ENCODE peak calls at places on chromosomes 6 and 20, in four cellular contexts. One of them, this sample, is unnamed.

GRCh38 chr6:109595998-109596397 is 95.0 kb downstream of the AK9 start:
- DNase-seq in H1: peak
- DNase-seq in GM12878: no peak
- DNase-seq in HepG2: peak
- DNase-seq in this sample: no peak

GRCh38 chr6:150600302-150601017 is 775 bp downstream of the PLEKHG1 start:
- DNase-seq in H1: peak
- DNase-seq in GM12878: no peak
- DNase-seq in HepG2: peak
- DNase-seq in this sample: peak

GRCh38 chr6:7137335-7138106 is 29.8 kb downstream of the RREB1 start:
- DNase-seq in H1: peak
- DNase-seq in GM12878: no peak
- DNase-seq in HepG2: no peak
- DNase-seq in this sample: peak

GRCh38 chr20:16062661-16063591 is 510.3 kb downstream of the KIF16B start:
- DNase-seq in H1: no peak
- DNase-seq in GM12878: no peak
- DNase-seq in HepG2: no peak
- DNase-seq in this sample: no peak

GRCh38 chr6:119270545-119270944 is 79.0 kb downstream of the MAN1A1 start:
- DNase-seq in H1: no peak
- DNase-seq in GM12878: no peak
- DNase-seq in HepG2: no peak
- DNase-seq in this sample: no peak

GRCh38 chr20:58549231-58549630 is 34.0 kb upstream of the APCDD1L start:
- DNase-seq in H1: no peak
- DNase-seq in GM12878: no peak
- DNase-seq in HepG2: no peak
- DNase-seq in this sample: no peak

GRCh38 chr20:45340236-45340847 is 7.9 kb downstream of the SDC4 start:
- DNase-seq in H1: no peak
- DNase-seq in GM12878: no peak
- DNase-seq in HepG2: peak
- DNase-seq in this sample: no peak

GRCh38 chr20:57159193-57159851 is 107.1 kb downstream of the BMP7 start:
- DNase-seq in H1: no peak
- DNase-seq in GM12878: no peak
- DNase-seq in HepG2: no peak
- DNase-seq in this sample: no peak

GRCh38 chr20:56247954-56248782 is at the start of gene MC3R:
- DNase-seq in H1: peak
- DNase-seq in GM12878: no peak
- DNase-seq in HepG2: peak
- DNase-seq in this sample: peak

GRCh38 chr6:139765825-139766285 is 391.4 kb upstream of the CITED2 start:
- DNase-seq in H1: no peak
- DNase-seq in GM12878: no peak
- DNase-seq in HepG2: peak
- DNase-seq in this sample: peak

GRCh38 chr6:107877968-107878367 is 53.9 kb upstream of the SCML4 start:
- DNase-seq in H1: no peak
- DNase-seq in GM12878: peak
- DNase-seq in HepG2: no peak
- DNase-seq in this sample: no peak
- TF ChIP-seq BRCA1 in H1: no peak
- TF ChIP-seq BRCA1 in GM12878: no peak
- TF ChIP-seq BRCA1 in HepG2: no peak
- TF ChIP-seq BRCA1 in this sample: no peak

GRCh38 chr20:6818033-6818808 is 50.7 kb downstream of the BMP2 start:
- DNase-seq in H1: no peak
- DNase-seq in GM12878: no peak
- DNase-seq in HepG2: no peak
- DNase-seq in this sample: no peak
- TF ChIP-seq BRCA1 in H1: no peak
- TF ChIP-seq BRCA1 in GM12878: no peak
- TF ChIP-seq BRCA1 in HepG2: no peak
- TF ChIP-seq BRCA1 in this sample: no peak

DNA sequence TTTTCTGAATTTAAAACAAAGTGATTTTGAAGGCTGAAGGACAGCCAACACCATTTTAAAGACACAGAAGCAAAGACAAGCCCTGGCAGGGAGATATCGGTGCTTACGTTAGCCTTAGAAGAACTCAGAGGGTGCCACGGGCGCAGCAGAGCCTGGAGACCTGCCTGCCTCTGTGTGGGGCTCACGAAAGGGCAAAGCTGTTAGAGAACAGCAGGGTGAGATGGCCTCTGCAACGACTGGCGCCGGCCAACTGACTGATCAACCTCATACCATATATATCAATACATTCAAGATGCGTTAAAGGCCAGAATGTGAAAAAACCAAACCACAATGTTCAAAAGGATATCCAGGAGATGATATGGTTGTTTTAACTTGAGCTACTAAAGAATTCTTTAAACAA is 151.0 kb upstream of the RPS6KA2 start:
- DNase-seq in H1: no peak
- DNase-seq in GM12878: no peak
- DNase-seq in HepG2: no peak
- DNase-seq in this sample: no peak
- TF ChIP-seq BRCA1 in H1: no peak
- TF ChIP-seq BRCA1 in GM12878: no peak
- TF ChIP-seq BRCA1 in HepG2: no peak
- TF ChIP-seq BRCA1 in this sample: no peak

GRCh38 chr20:9223296-9223695 is 154.4 kb downstream of the PLCB4 start:
- DNase-seq in H1: no peak
- DNase-seq in GM12878: no peak
- DNase-seq in HepG2: no peak
- DNase-seq in this sample: no peak

GRCh38 chr20:9215539-9215938 is 146.7 kb downstream of the PLCB4 start:
- DNase-seq in H1: no peak
- DNase-seq in GM12878: no peak
- DNase-seq in HepG2: peak
- DNase-seq in this sample: no peak

GRCh38 chr20:9220874-9221547 is 152.1 kb downstream of the PLCB4 start:
- DNase-seq in H1: no peak
- DNase-seq in GM12878: no peak
- DNase-seq in HepG2: no peak
- DNase-seq in this sample: no peak

GRCh38 chr20:9214676-9215075 is 145.8 kb downstream of the PLCB4 start:
- DNase-seq in H1: no peak
- DNase-seq in GM12878: no peak
- DNase-seq in HepG2: no peak
- DNase-seq in this sample: no peak

GRCh38 chr20:9218412-9219001 is 149.6 kb downstream of the PLCB4 start:
- DNase-seq in H1: no peak
- DNase-seq in GM12878: no peak
- DNase-seq in HepG2: no peak
- DNase-seq in this sample: peak
- TF ChIP-seq BRCA1 in H1: no peak
- TF ChIP-seq BRCA1 in GM12878: no peak
- TF ChIP-seq BRCA1 in HepG2: no peak
- TF ChIP-seq BRCA1 in this sample: no peak

GRCh38 chr6:143271024-143271423 is 179.5 kb downstream of the ADAT2 start:
- DNase-seq in H1: no peak
- DNase-seq in GM12878: no peak
- DNase-seq in HepG2: peak
- DNase-seq in this sample: no peak

GRCh38 chr6:143279385-143279784 is 171.1 kb downstream of the ADAT2 start:
- DNase-seq in H1: no peak
- DNase-seq in GM12878: no peak
- DNase-seq in HepG2: peak
- DNase-seq in this sample: peak

DNA sequence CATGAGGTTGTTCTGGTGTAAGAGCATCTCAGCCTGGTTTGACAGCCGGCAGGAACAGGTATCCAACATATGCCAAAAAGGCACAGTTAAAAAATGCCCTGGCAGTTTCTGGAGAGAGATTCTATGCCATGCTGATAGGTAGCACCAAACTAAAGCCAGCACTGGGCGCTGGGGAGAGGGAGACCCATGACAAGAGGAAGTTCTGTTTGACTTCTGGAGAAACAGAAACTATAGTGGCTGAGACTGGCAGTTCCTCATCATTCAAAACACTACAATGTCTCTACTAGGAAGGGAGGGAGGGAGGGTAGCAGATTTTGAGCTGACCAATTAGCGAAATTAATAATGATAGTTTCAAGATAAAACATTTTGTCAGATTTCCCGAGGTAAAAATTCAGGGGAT is 174.1 kb downstream of the ADAT2 start:
- DNase-seq in H1: no peak
- DNase-seq in GM12878: no peak
- DNase-seq in HepG2: no peak
- DNase-seq in this sample: no peak
- TF ChIP-seq BRCA1 in H1: no peak
- TF ChIP-seq BRCA1 in GM12878: no peak
- TF ChIP-seq BRCA1 in HepG2: no peak
- TF ChIP-seq BRCA1 in this sample: no peak